ENCODE peak calls at places on chromosomes 1 and 21, in seven cellular contexts. U is substantia nigra; X is NCI-H345; Y is right atrium auricular region; Z is stimulated activated CD4-positive, alpha-beta T cell treated with anti-CD3 and anti-CD28 coated beads, Interleukin-15, amount 100 ng/mL, for 1 hour; F is pulmonary artery endothelial cell; V is pons. B is an unnamed sample.

GRCh38 chr1:204261746-204262505 is 48.1 kb upstream of the GOLT1A start:
- DNase-seq in Y (no peak), Z (no peak), V (no peak), U (no peak), X (no peak), F (no peak), B (no peak)

GRCh38 chr1:30964706-30965105 is 56.1 kb upstream of the SDC3 start:
- DNase-seq in U (no peak), V (no peak), Z (no peak), X (no peak), Y (no peak), F (no peak), B (no peak)

GRCh38 chr1:78284354-78284753 is 206.4 kb upstream of the PTGFR start:
- DNase-seq in F (no peak), Z (no peak), V (no peak), Y (peak), X (no peak), U (no peak), B (no peak)

GRCh38 chr1:29642519-29642918 is 406.2 kb downstream of the PTPRU start:
- DNase-seq in U (no peak), X (no peak), Z (no peak), Y (no peak), V (no peak), F (no peak), B (no peak)

GRCh38 chr21:45013271-45013841 is 61.0 kb upstream of the ADARB1 start:
- DNase-seq in V (no peak), X (no peak), U (no peak), Y (no peak), Z (no peak), F (no peak), B (no peak)

GRCh38 chr1:13769830-13770229 is 69.8 kb downstream of the PRDM2 start:
- DNase-seq in X (no peak), V (no peak), Y (no peak), U (no peak), F (no peak), Z (no peak), B (no peak)

GRCh38 chr1:228114827-228115226 is 5.7 kb upstream of the MRPL55 start:
- DNase-seq in U (no peak), V (no peak), Z (no peak), X (no peak), Y (no peak), F (no peak), B (no peak)

GRCh38 chr1:218642033-218642954 is 297.2 kb downstream of the TGFB2 start:
- DNase-seq in F (no peak), Y (no peak), V (no peak), Z (no peak), U (no peak), X (no peak), B (no peak)

GRCh38 chr1:107851418-107851817 is 113.6 kb downstream of the VAV3 start:
- DNase-seq in Y (no peak), Z (no peak), V (no peak), U (no peak), X (no peak), F (no peak), B (no peak)

GRCh38 chr1:57549280-57549679 is 125.4 kb upstream of the DAB1 start:
- DNase-seq in Y (no peak), F (no peak), Z (no peak), U (no peak), V (no peak), X (no peak), B (no peak)

GRCh38 chr1:59788825-59789224 is 25.9 kb upstream of the HOOK1 start:
- DNase-seq in X (no peak), Y (no peak), V (no peak), Z (no peak), U (no peak), F (no peak), B (no peak)

GRCh38 chr1:19477284-19478240 is 7.8 kb downstream of the CAPZB start:
- DNase-seq in X (peak), Y (peak), V (peak), Z (no peak), U (no peak), F (no peak), B (peak)